ENCODE peak calls at places on chromosomes 6 and 20, in five cellular contexts. One of them, this sample, is unnamed.

GRCh38 chr6:7140631-7141366 is 33.0 kb downstream of the RREB1 start:
- DNase-seq in ELR: peak; percentile 85
- DNase-seq in cardiac muscle cell: peak; percentile 81
- DNase-seq in Kasumi-1: peak; percentile 72
- DNase-seq in SW 1271: peak; percentile 78
- DNase-seq in this sample: no peak

GRCh38 chr6:158492881-158493280 is 67.0 kb upstream of the TMEM181 start:
- DNase-seq in ELR: no peak
- DNase-seq in cardiac muscle cell: no peak
- DNase-seq in Kasumi-1: no peak
- DNase-seq in SW 1271: no peak
- DNase-seq in this sample: no peak

GRCh38 chr6:125868996-125869395 is 78.2 kb downstream of the NCOA7 start:
- DNase-seq in ELR: no peak
- DNase-seq in cardiac muscle cell: peak; percentile 27
- DNase-seq in Kasumi-1: no peak
- DNase-seq in SW 1271: no peak
- DNase-seq in this sample: no peak

GRCh38 chr6:129014302-129014701 is 131.4 kb downstream of the LAMA2 start:
- DNase-seq in ELR: no peak
- DNase-seq in cardiac muscle cell: no peak
- DNase-seq in Kasumi-1: no peak
- DNase-seq in SW 1271: no peak
- DNase-seq in this sample: no peak

GRCh38 chr6:20441921-20442320 is 40.2 kb downstream of the E2F3 start:
- DNase-seq in ELR: no peak
- DNase-seq in cardiac muscle cell: no peak
- DNase-seq in Kasumi-1: no peak
- DNase-seq in SW 1271: no peak
- DNase-seq in this sample: no peak

GRCh38 chr6:169328112-169328801 is 74.6 kb upstream of the THBS2 start:
- DNase-seq in ELR: peak; percentile 72
- DNase-seq in cardiac muscle cell: peak; percentile 72
- DNase-seq in Kasumi-1: no peak
- DNase-seq in SW 1271: no peak
- DNase-seq in this sample: no peak

GRCh38 chr20:57719951-57720350 is 10.1 kb upstream of the PMEPA1 start:
- DNase-seq in ELR: no peak
- DNase-seq in cardiac muscle cell: no peak
- DNase-seq in Kasumi-1: no peak
- DNase-seq in SW 1271: no peak
- DNase-seq in this sample: no peak

GRCh38 chr20:31811796-31812728 is 7.1 kb upstream of the MYLK2 start:
- DNase-seq in ELR: peak; percentile 91
- DNase-seq in cardiac muscle cell: peak; percentile 76
- DNase-seq in Kasumi-1: peak; percentile 51
- DNase-seq in SW 1271: no peak
- DNase-seq in this sample: no peak

GRCh38 chr20:58995461-58996225 is 11.4 kb downstream of the CTSZ start:
- DNase-seq in ELR: no peak
- DNase-seq in cardiac muscle cell: no peak
- DNase-seq in Kasumi-1: no peak
- DNase-seq in SW 1271: no peak
- DNase-seq in this sample: no peak

GRCh38 chr20:10924628-10925266 is 250.9 kb upstream of the JAG1 start:
- DNase-seq in ELR: peak; percentile 32
- DNase-seq in cardiac muscle cell: peak; percentile 56
- DNase-seq in Kasumi-1: no peak
- DNase-seq in SW 1271: no peak
- DNase-seq in this sample: no peak

GRCh38 chr6:108946695-108947094 is 98.5 kb downstream of the ARMC2 start:
- DNase-seq in ELR: no peak
- DNase-seq in cardiac muscle cell: peak; percentile 59
- DNase-seq in Kasumi-1: no peak
- DNase-seq in SW 1271: no peak
- DNase-seq in this sample: no peak

GRCh38 chr20:46545077-46545826 is 5.2 kb downstream of the OCSTAMP start:
- DNase-seq in ELR: peak; percentile 21
- DNase-seq in cardiac muscle cell: peak; percentile 59
- DNase-seq in Kasumi-1: peak; percentile 71
- DNase-seq in SW 1271: no peak
- DNase-seq in this sample: no peak

GRCh38 chr6:29696147-29697129 is 15.5 kb upstream of the ZFP57 start:
- DNase-seq in ELR: peak; percentile 28
- DNase-seq in cardiac muscle cell: peak; percentile 45
- DNase-seq in Kasumi-1: peak; percentile 5
- DNase-seq in SW 1271: no peak
- DNase-seq in this sample: no peak

GRCh38 chr6:70520575-70520974 is 46.2 kb upstream of the SDHAF4 start:
- DNase-seq in ELR: peak; percentile 36
- DNase-seq in cardiac muscle cell: peak; percentile 40
- DNase-seq in Kasumi-1: peak; percentile 22
- DNase-seq in SW 1271: peak; percentile 8
- DNase-seq in this sample: no peak

GRCh38 chr6:21245488-21245887 is 348.1 kb upstream of the SOX4 start:
- DNase-seq in ELR: no peak
- DNase-seq in cardiac muscle cell: no peak
- DNase-seq in Kasumi-1: no peak
- DNase-seq in SW 1271: no peak
- DNase-seq in this sample: no peak

GRCh38 chr6:55175078-55175777 is 913 bp downstream of the HCRTR2 start:
- DNase-seq in ELR: no peak
- DNase-seq in cardiac muscle cell: no peak
- DNase-seq in Kasumi-1: no peak
- DNase-seq in SW 1271: no peak
- DNase-seq in this sample: no peak

GRCh38 chr6:74851598-74851997 is 354.3 kb downstream of the COL12A1 start:
- DNase-seq in ELR: no peak
- DNase-seq in cardiac muscle cell: peak; percentile 66
- DNase-seq in Kasumi-1: no peak
- DNase-seq in SW 1271: no peak
- DNase-seq in this sample: no peak

GRCh38 chr20:36717657-36718056 is 28.2 kb downstream of the NDRG3 start:
- DNase-seq in ELR: peak; percentile 42
- DNase-seq in cardiac muscle cell: peak; percentile 8
- DNase-seq in Kasumi-1: peak; percentile 3
- DNase-seq in SW 1271: no peak
- DNase-seq in this sample: no peak

GRCh38 chr6:22149501-22150490 is 147.0 kb downstream of the PRL start:
- DNase-seq in ELR: no peak
- DNase-seq in cardiac muscle cell: peak; percentile 59
- DNase-seq in Kasumi-1: no peak
- DNase-seq in SW 1271: no peak
- DNase-seq in this sample: no peak

GRCh38 chr20:62946918-62947317 is 5.6 kb upstream of the SLC17A9 start:
- DNase-seq in ELR: no peak
- DNase-seq in cardiac muscle cell: peak; percentile 80
- DNase-seq in Kasumi-1: no peak
- DNase-seq in SW 1271: no peak
- DNase-seq in this sample: no peak

GRCh38 chr6:73873081-73873480 is 177.1 kb downstream of the CD109 start:
- DNase-seq in ELR: no peak
- DNase-seq in cardiac muscle cell: no peak
- DNase-seq in Kasumi-1: no peak
- DNase-seq in SW 1271: no peak
- DNase-seq in this sample: no peak

GRCh38 chr20:35200255-35200654 is 26.2 kb upstream of the MMP24 start:
- DNase-seq in ELR: peak; percentile 90
- DNase-seq in cardiac muscle cell: peak; percentile 67
- DNase-seq in Kasumi-1: no peak
- DNase-seq in SW 1271: no peak
- DNase-seq in this sample: no peak

GRCh38 chr20:39855799-39856198 is 833.2 kb downstream of the MAFB start:
- DNase-seq in ELR: peak; percentile 81
- DNase-seq in cardiac muscle cell: peak; percentile 25
- DNase-seq in Kasumi-1: no peak
- DNase-seq in SW 1271: no peak
- DNase-seq in this sample: no peak

GRCh38 chr20:50369225-50370035 is 140.8 kb upstream of the PTPN1 start:
- DNase-seq in ELR: no peak
- DNase-seq in cardiac muscle cell: no peak
- DNase-seq in Kasumi-1: no peak
- DNase-seq in SW 1271: no peak
- DNase-seq in this sample: no peak

This sample was measured in keratinocyte.